ENCODE peak calls at places on chromosome 11, in eight cellular contexts. U is heart right ventricle, Z is brain microvascular endothelial cell, E is dorsolateral prefrontal cortex, Q is psoas muscle, D is GM12878, I is ovary, S is astrocyte of the cerebellum. L is an unnamed sample.
A peak's percentile ranks its signal among the peaks of the same experiment; 100 is the strongest.

GRCh38 chr11:126997641-126998040 is 2.9 kb downstream of the KIRREL3 start:
- DNase-seq in Z (no peak), U (no peak), S (no peak), Q (no peak), I (no peak), D (no peak), E (no peak), L (no peak)

GRCh38 chr11:69310934-69311766 is 17.2 kb downstream of the MYEOV start:
- DNase-seq in I (no peak), S (no peak), Z (no peak), D (peak; percentile 21), U (no peak), Q (no peak), E (no peak), L (no peak)

GRCh38 chr11:6443269-6444003 is 2.6 kb upstream of the HPX start:
- DNase-seq in I (peak; percentile 47), S (peak; percentile 18), U (peak; percentile 40), E (peak; percentile 67), Q (peak; percentile 66), Z (peak; percentile 40), D (no peak), L (peak; percentile 61)

GRCh38 chr11:75635009-75635909 is 33.6 kb downstream of the MAP6 start:
- DNase-seq in Q (peak; percentile 60), U (peak; percentile 29), E (no peak), D (no peak), S (peak; percentile 39), I (peak; percentile 25), Z (peak; percentile 35), L (peak; percentile 81)

GRCh38 chr11:43550714-43551113 is 129.8 kb upstream of the HSD17B12 start:
- DNase-seq in S (no peak), I (no peak), U (no peak), Z (no peak), E (no peak), D (no peak), Q (no peak), L (no peak)

GRCh38 chr11:130499828-130500227 is 51.4 kb downstream of the ADAMTS15 start:
- DNase-seq in Q (no peak), U (no peak), I (no peak), D (no peak), S (no peak), Z (no peak), E (no peak), L (peak; percentile 65)

GRCh38 chr11:26976389-26976788 is 17.5 kb upstream of the FIBIN start:
- DNase-seq in U (no peak), E (no peak), S (peak; percentile 63), Z (peak; percentile 80), D (no peak), I (no peak), Q (no peak), L (peak; percentile 46)

GRCh38 chr11:109984634-109985289 is 108.4 kb upstream of the ZC3H12C start:
- DNase-seq in I (no peak), D (peak; percentile 67), E (no peak), S (no peak), U (no peak), Q (no peak), Z (no peak), L (no peak)

GRCh38 chr11:73185680-73186293 is 32.3 kb upstream of the P2RY2 start:
- DNase-seq in Z (peak; percentile 42), Q (peak; percentile 81), I (no peak), U (no peak), E (no peak), S (no peak), D (no peak), L (peak; percentile 79)

GRCh38 chr11:108713076-108713790 is 48.4 kb downstream of the DDX10 start:
- DNase-seq in Z (peak; percentile 75), E (no peak), S (no peak), U (no peak), D (peak; percentile 54), I (no peak), Q (no peak), L (peak; percentile 39)

DNA sequence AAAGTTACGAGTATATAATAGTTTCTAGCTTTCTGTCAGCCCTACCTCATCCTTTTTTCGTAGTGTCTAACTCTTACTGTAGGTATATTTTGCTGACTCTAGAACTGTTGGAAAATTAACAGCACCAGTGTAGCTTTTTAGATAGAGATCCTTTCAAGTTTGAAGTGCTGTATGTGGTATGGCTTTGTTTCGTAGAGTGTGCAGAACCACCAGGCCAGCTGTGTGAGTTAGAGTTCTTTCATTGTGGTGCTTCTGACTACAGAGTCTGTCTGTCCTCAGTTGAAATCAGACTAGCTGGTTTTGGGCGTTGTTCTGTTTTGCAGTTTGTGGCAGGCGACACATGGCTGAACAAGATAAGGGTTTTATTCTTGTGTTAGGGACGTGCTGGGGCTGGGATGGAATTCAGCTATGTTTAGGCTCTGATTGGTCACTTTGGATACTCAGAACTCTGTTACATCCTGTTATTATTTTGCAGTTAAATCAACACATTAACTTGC is 3.2 kb downstream of the ARHGEF12 start:
- DNase-seq in Z (no peak), S (no peak), E (no peak), Q (no peak), I (no peak), D (no peak), U (peak; percentile 67), L (peak; percentile 39)
- H3K4me3 ChIP-seq in Z (peak overlapping the region; percentile 84), S (peak overlapping the region; percentile 72), E (peak overlapping the region; percentile 73), Q (peak overlapping the region; percentile 96), I (peak overlapping the region; percentile 67), D (peak overlapping the region; percentile 49), U (peak overlapping the region; percentile 92), L (peak overlapping the region; percentile 92)

GRCh38 chr11:65316979-65317786 is 2.5 kb downstream of the CDC42EP2 start:
- DNase-seq in Z (no peak), S (no peak), I (peak; percentile 78), D (no peak), U (peak; percentile 91), E (no peak), Q (peak; percentile 91), L (peak; percentile 97)
- TF ChIP-seq CTCF in Z (no peak), S (no peak), I (no peak), D (peak; percentile 2), U (no peak), E (no peak), Q (no peak), L (no peak)

DNA sequence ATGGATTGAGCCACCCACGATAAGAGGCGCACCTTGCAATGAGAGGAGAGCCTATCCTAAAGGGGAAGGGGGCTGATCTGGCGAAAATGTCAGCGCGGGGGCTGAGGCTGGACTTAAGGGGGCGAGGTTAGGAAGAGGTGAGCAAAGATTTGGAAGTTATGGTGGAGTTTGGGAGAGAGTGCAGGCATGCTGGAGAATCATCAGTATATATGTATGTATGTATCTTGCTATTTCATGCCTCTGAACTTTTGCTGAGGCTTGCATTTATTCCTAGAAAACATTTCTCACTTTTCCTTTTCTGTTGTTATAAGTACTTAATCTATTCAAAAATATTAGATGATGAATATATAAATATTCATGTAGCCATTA is 17.2 kb upstream of the THRSP start:
- DNase-seq in Z (no peak), S (no peak), U (no peak), Q (no peak), E (no peak), I (no peak), D (no peak), L (no peak)
- H3K4me3 ChIP-seq in Z (no peak overlapping the region), S (no peak overlapping the region), U (peak overlapping the region; percentile 63), Q (peak overlapping the region; percentile 72), E (no peak overlapping the region), I (no peak overlapping the region), D (peak overlapping the region; percentile 61), L (no peak overlapping the region)

DNA sequence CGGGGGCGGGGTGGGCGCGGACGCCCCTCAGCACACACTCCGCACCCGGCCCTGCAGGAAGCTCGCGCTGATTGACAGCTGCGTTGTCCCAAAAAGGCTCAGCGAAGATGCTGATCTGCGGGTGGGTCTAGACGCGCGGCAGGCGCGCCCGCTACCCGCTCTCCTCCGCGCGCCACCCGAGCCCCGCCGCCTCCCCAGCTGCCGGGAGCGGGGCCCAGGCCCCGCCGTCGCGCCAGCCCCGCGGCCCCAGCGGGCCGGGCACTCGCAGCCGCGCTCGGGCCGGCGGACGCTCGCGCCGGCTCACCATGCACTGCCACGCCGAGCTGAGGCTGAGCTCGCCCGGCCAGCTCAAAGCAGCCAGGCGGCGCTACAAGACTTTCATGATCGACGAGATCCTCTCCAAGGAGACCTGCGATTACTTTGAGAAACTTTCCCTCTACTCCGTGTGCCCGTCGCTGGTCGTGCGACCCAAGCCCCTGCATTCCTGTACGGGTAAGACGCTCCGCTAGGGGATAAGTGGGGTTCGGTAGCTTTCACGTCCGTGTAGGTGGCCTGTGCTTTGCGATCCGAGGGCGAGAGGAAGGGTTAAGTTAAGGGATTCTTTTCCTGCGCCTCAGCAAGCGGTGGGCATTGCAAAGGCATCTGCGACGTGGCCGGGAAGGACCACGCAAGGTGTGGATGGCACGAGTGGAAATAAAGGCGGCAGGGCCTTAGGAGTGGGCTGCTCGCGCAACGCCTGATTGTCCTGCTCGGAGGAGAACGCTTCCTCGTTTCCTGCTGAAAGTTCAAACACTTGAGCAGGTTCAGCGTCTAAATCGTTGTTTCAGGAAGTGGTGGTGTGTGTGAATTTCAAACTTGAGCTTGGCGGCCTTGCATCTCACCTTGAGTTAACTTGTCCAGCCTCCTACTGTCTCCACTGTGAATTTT is at the start of gene BARX2:
- DNase-seq in S (peak; percentile 36), U (no peak), Z (peak; percentile 59), D (no peak), Q (no peak), E (no peak), I (no peak), L (peak; percentile 56)
- TF ChIP-seq CTCF in S (peak; percentile 70), U (no peak), Z (peak; percentile 79), D (peak; percentile 40), Q (peak; percentile 14), E (no peak), I (no peak), L (peak; percentile 65)

GRCh38 chr11:44760917-44761545 is 34.3 kb downstream of the TSPAN18 start:
- DNase-seq in U (peak; percentile 79), D (no peak), Q (no peak), Z (peak; percentile 92), I (peak; percentile 66), S (peak; percentile 23), E (no peak), L (peak; percentile 91)
- H3K4me3 ChIP-seq in U (no peak overlapping the region), D (no peak overlapping the region), Q (no peak overlapping the region), Z (no peak overlapping the region), I (no peak overlapping the region), S (no peak overlapping the region), E (no peak overlapping the region), L (no peak overlapping the region)

GRCh38 chr11:95363710-95364109 is 132.7 kb upstream of the SESN3 start:
- DNase-seq in Z (no peak), D (no peak), E (no peak), Q (no peak), I (no peak), S (no peak), U (no peak), L (no peak)
- TF ChIP-seq CTCF in Z (no peak), D (no peak), E (no peak), Q (no peak), I (no peak), S (no peak), U (no peak), L (no peak)

GRCh38 chr11:8913961-8914660 is 3.1 kb downstream of the AKIP1 start:
- DNase-seq in U (peak; percentile 28), D (no peak), S (no peak), Q (no peak), I (peak; percentile 43), Z (peak; percentile 36), E (no peak), L (peak; percentile 47)
- H3K4me3 ChIP-seq in U (peak overlapping the region; percentile 6), D (peak overlapping the region; percentile 23), S (no peak overlapping the region), Q (no peak overlapping the region), I (no peak overlapping the region), Z (peak overlapping the region; percentile 20), E (no peak overlapping the region), L (peak overlapping the region; percentile 29)

GRCh38 chr11:134691474-134691873 is 279.4 kb upstream of the B3GAT1 start:
- DNase-seq in D (no peak), U (no peak), E (no peak), S (no peak), I (no peak), Q (no peak), Z (no peak), L (no peak)
- TF ChIP-seq CTCF in D (no peak), U (no peak), E (no peak), S (no peak), I (no peak), Q (no peak), Z (no peak), L (no peak)

GRCh38 chr11:71269603-71270511 is 17.5 kb upstream of the SHANK2 start:
- DNase-seq in E (no peak), Z (no peak), D (no peak), Q (no peak), S (no peak), I (no peak), U (no peak), L (no peak)
- H3K4me3 ChIP-seq in E (no peak overlapping the region), Z (no peak overlapping the region), D (no peak overlapping the region), Q (no peak overlapping the region), S (no peak overlapping the region), I (no peak overlapping the region), U (no peak overlapping the region), L (no peak overlapping the region)

L was measured in fibroblast of the aortic adventitia.